ENCODE peak calls at places on chromosomes 12 and 14, in five cellular contexts. B is H7; C is prostate gland; L is SK-N-MC; P is stimulated activated naive CD4-positive, alpha-beta T cell. G is an unnamed sample.

GRCh38 chr12:67704071-67704470 is 55.5 kb downstream of the DYRK2 start:
- DNase-seq in L (no peak), B (no peak), C (no peak), P (no peak), G (no peak)

GRCh38 chr12:71134405-71134804 is 23.4 kb downstream of the TSPAN8 start:
- DNase-seq in P (no peak), B (no peak), L (no peak), C (no peak), G (no peak)

GRCh38 chr12:54463034-54463433 is 10.4 kb downstream of the GTSF1 start:
- DNase-seq in B (no peak), C (no peak), P (no peak), L (no peak), G (no peak)

GRCh38 chr14:49692191-49692757 is 646 bp upstream of the KLHDC1 start:
- DNase-seq in C (no peak), L (no peak), B (no peak), P (no peak), G (no peak)

GRCh38 chr12:31482816-31483215 is 108.1 kb downstream of the DENND5B start:
- DNase-seq in L (no peak), C (no peak), P (no peak), B (no peak), G (no peak)

GRCh38 chr14:23398348-23398747 is 9.7 kb downstream of the MYH6 start:
- DNase-seq in B (no peak), C (no peak), P (no peak), L (no peak), G (no peak)

GRCh38 chr12:125340791-125341190 is 275.6 kb downstream of the AACS start:
- DNase-seq in L (no peak), P (no peak), B (no peak), C (no peak), G (no peak)

GRCh38 chr14:36647827-36648753 is 13.6 kb upstream of the PAX9 start:
- DNase-seq in L (no peak), P (no peak), C (peak), B (peak), G (no peak)

GRCh38 chr12:52213541-52214420 is 19.3 kb upstream of the KRT7 start:
- DNase-seq in L (no peak), B (peak), C (peak), P (no peak), G (peak)

GRCh38 chr12:51911788-51912711 is 4.7 kb downstream of the ACVRL1 start:
- DNase-seq in L (no peak), C (no peak), P (no peak), B (peak), G (no peak)

GRCh38 chr12:101045486-101046474 is 164.3 kb downstream of the SLC5A8 start:
- DNase-seq in P (no peak), B (no peak), L (no peak), C (no peak), G (no peak)

GRCh38 chr12:97756066-97756701 is 293.6 kb downstream of the RMST start:
- DNase-seq in L (no peak), P (no peak), C (no peak), B (no peak), G (no peak)

GRCh38 chr12:14576896-14577295 is 9.2 kb upstream of the PLBD1 start:
- DNase-seq in C (no peak), P (no peak), B (no peak), L (no peak), G (no peak)

GRCh38 chr14:104681689-104682074 is 7.7 kb upstream of the INF2 start:
- DNase-seq in C (peak), P (no peak), B (peak), L (no peak), G (no peak)

GRCh38 chr14:97381309-97381708 is 584.1 kb downstream of the VRK1 start:
- DNase-seq in B (no peak), C (no peak), P (no peak), L (no peak), G (no peak)

GRCh38 chr14:31893156-31893813 is 183.8 kb upstream of the ARHGAP5 start:
- DNase-seq in B (no peak), P (no peak), L (no peak), C (no peak), G (no peak)

GRCh38 chr12:1533602-1534304 is 60.6 kb downstream of the FBXL14 start:
- DNase-seq in L (no peak), P (peak), C (no peak), B (no peak), G (no peak)

GRCh38 chr14:92527724-92528123 is 14.1 kb downstream of the RIN3 start:
- DNase-seq in L (no peak), C (no peak), B (peak), P (no peak), G (no peak)

GRCh38 chr14:55136868-55137785 is 8.1 kb downstream of the LGALS3 start:
- DNase-seq in P (no peak), B (no peak), L (no peak), C (no peak), G (no peak)

GRCh38 chr12:59716049-59716448 is 120.2 kb downstream of the SLC16A7 start:
- DNase-seq in C (no peak), P (no peak), L (no peak), B (no peak), G (no peak)

GRCh38 chr12:388547-389137 is 478 bp downstream of the KDM5A start:
- DNase-seq in L (no peak), C (no peak), P (no peak), B (peak), G (no peak)

GRCh38 chr12:6667559-6668210 is 4.8 kb upstream of the ING4 start:
- DNase-seq in B (peak), C (no peak), L (no peak), P (no peak), G (no peak)

GRCh38 chr14:95993768-95994592 is 45.2 kb upstream of the C14orf132 start:
- DNase-seq in L (peak), C (peak), P (peak), B (peak), G (no peak)

GRCh38 chr12:46938071-46938678 is 112.4 kb upstream of the SLC38A4 start:
- DNase-seq in P (no peak), B (no peak), C (no peak), L (no peak), G (no peak)

GRCh38 chr12:62866451-62867082 is 68.4 kb downstream of the PPM1H start:
- DNase-seq in L (no peak), C (no peak), P (no peak), B (peak), G (no peak)

GRCh38 chr12:105352049-105352448 is 21.6 kb downstream of the C12orf75 start:
- DNase-seq in P (no peak), B (no peak), C (no peak), L (no peak), G (no peak)

GRCh38 chr12:75596406-75596805 is 85.0 kb upstream of the KRR1 start:
- DNase-seq in C (no peak), L (no peak), P (no peak), B (no peak), G (no peak)

GRCh38 chr14:58784946-58785345 is 147.2 kb downstream of the DACT1 start:
- DNase-seq in C (no peak), B (no peak), P (no peak), L (no peak), G (no peak)

GRCh38 chr14:24070285-24071143 is 848 bp upstream of the CPNE6 start:
- DNase-seq in L (no peak), P (no peak), C (no peak), B (no peak), G (no peak)